ENCODE peak calls at places on chromosomes 11 and 22, in seven cellular contexts. One of them, this sample, is unnamed. For H3K4me1, the result is how much of the 10 kb centered on the place peaks cover.

GRCh38 chr11:115215694-115216615 is 288.3 kb downstream of the CADM1 start:
- DNase-seq in sigmoid colon: no peak
- DNase-seq in CD8-positive, alpha-beta T cell: no peak
- DNase-seq in colonic mucosa: no peak
- DNase-seq in pancreas: no peak
- DNase-seq in A549: peak
- DNase-seq in transverse colon: no peak
- DNase-seq in this sample: no peak

GRCh38 chr11:37286890-37287289 is 688.9 kb upstream of the RAG2 start:
- DNase-seq in A549: no peak
- DNase-seq in CD8-positive, alpha-beta T cell: no peak
- DNase-seq in sigmoid colon: no peak
- DNase-seq in transverse colon: no peak
- DNase-seq in pancreas: no peak
- DNase-seq in colonic mucosa: no peak
- DNase-seq in this sample: no peak

GRCh38 chr11:68266121-68266891 is 5.5 kb downstream of the C11orf24 start:
- DNase-seq in transverse colon: peak
- DNase-seq in pancreas: no peak
- DNase-seq in CD8-positive, alpha-beta T cell: no peak
- DNase-seq in colonic mucosa: no peak
- DNase-seq in A549: no peak
- DNase-seq in sigmoid colon: no peak
- DNase-seq in this sample: no peak

GRCh38 chr11:60932605-60933346 is 8.5 kb downstream of the TMEM132A start:
- DNase-seq in pancreas: no peak
- DNase-seq in CD8-positive, alpha-beta T cell: no peak
- DNase-seq in colonic mucosa: no peak
- DNase-seq in sigmoid colon: no peak
- DNase-seq in transverse colon: no peak
- DNase-seq in A549: no peak
- DNase-seq in this sample: no peak

GRCh38 chr22:38452373-38453064 is 2.5 kb downstream of the KCNJ4 start:
- DNase-seq in colonic mucosa: no peak
- DNase-seq in sigmoid colon: no peak
- DNase-seq in A549: no peak
- DNase-seq in pancreas: no peak
- DNase-seq in CD8-positive, alpha-beta T cell: no peak
- DNase-seq in transverse colon: no peak
- DNase-seq in this sample: peak

GRCh38 chr22:24482586-24482985 is 12.5 kb upstream of the UPB1 start:
- DNase-seq in transverse colon: no peak
- DNase-seq in CD8-positive, alpha-beta T cell: no peak
- DNase-seq in sigmoid colon: no peak
- DNase-seq in colonic mucosa: no peak
- DNase-seq in A549: no peak
- DNase-seq in pancreas: no peak
- DNase-seq in this sample: no peak

GRCh38 chr11:111947143-111947542 is 10.0 kb downstream of the DIXDC1 start:
- DNase-seq in transverse colon: no peak
- DNase-seq in colonic mucosa: no peak
- DNase-seq in CD8-positive, alpha-beta T cell: no peak
- DNase-seq in sigmoid colon: no peak
- DNase-seq in pancreas: no peak
- DNase-seq in A549: no peak
- DNase-seq in this sample: peak

GRCh38 chr22:23389271-23390071 is 190.6 kb downstream of the IGLL1 start:
- DNase-seq in colonic mucosa: no peak
- DNase-seq in sigmoid colon: peak
- DNase-seq in transverse colon: no peak
- DNase-seq in CD8-positive, alpha-beta T cell: no peak
- DNase-seq in A549: no peak
- DNase-seq in pancreas: no peak
- DNase-seq in this sample: no peak

GRCh38 chr22:41702763-41703162 is 3.5 kb downstream of the MEI1 start:
- DNase-seq in colonic mucosa: no peak
- DNase-seq in pancreas: no peak
- DNase-seq in CD8-positive, alpha-beta T cell: no peak
- DNase-seq in A549: no peak
- DNase-seq in transverse colon: no peak
- DNase-seq in sigmoid colon: no peak
- DNase-seq in this sample: no peak

GRCh38 chr11:25775608-25776007 is 556.3 kb upstream of the ANO3 start:
- DNase-seq in sigmoid colon: no peak
- DNase-seq in CD8-positive, alpha-beta T cell: no peak
- DNase-seq in colonic mucosa: no peak
- DNase-seq in A549: no peak
- DNase-seq in pancreas: no peak
- DNase-seq in transverse colon: no peak
- DNase-seq in this sample: no peak

DNA sequence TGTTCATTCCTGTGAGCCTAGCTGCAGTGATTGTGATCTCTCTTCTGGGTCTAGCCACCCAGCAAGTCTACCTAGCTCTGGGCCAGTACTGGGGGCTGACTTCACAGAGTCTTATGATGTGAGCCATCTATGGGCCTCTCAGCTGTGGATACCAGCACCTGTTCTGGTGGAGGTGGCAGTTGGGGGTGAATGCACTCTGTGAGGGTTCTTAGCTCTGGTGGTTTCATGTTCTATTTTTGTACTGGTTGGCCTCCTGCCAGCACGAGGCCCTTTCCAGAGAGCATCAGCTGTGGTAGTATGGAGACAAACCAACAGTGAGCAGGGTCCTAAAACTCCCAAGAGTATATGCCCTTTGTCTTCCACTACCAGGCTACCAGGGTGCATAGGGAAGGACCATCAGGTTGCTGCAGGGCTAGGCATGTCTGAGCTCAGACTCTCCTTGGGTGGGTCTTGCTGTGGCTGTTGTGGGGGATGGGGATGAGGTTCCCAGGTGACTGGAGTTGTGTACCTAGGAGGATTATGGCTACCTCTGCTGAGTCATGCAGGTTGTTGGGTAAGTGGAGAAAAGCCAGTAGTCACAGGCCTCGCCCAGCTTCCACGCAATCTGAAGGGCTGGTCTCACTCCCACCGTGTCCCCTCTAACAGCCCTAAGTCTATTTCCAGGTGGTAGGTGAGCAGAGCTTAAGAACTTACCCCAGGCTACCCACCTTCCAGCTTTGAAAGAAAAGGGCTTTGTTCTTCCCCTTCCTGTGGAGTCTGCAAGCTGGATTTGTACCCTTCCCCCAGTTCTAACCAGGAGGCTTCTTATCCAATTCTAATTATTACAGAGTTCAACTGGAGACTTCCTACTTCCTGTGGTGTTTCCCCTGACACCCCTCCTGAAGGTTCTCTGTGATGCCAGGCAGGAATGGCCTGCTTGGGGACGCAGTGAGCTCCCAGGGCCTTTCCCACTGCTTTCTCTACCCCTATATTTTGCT is 250.7 kb downstream of the LUZP2 start:
- DNase-seq in colonic mucosa: no peak
- DNase-seq in transverse colon: no peak
- DNase-seq in sigmoid colon: no peak
- DNase-seq in CD8-positive, alpha-beta T cell: no peak
- DNase-seq in A549: no peak
- DNase-seq in pancreas: no peak
- DNase-seq in this sample: no peak
- H3K4me1 ChIP-seq in colonic mucosa: under half
- H3K4me1 ChIP-seq in transverse colon: under half
- H3K4me1 ChIP-seq in sigmoid colon: under half
- H3K4me1 ChIP-seq in CD8-positive, alpha-beta T cell: under half
- H3K4me1 ChIP-seq in A549: under half
- H3K4me1 ChIP-seq in pancreas: under half
- H3K4me1 ChIP-seq in this sample: under half

GRCh38 chr11:12692238-12693074 is 18.2 kb downstream of the TEAD1 start:
- DNase-seq in CD8-positive, alpha-beta T cell: no peak
- DNase-seq in pancreas: peak
- DNase-seq in sigmoid colon: peak
- DNase-seq in A549: peak
- DNase-seq in colonic mucosa: peak
- DNase-seq in transverse colon: peak
- DNase-seq in this sample: peak

GRCh38 chr11:12693485-12694181 is 19.4 kb downstream of the TEAD1 start:
- DNase-seq in colonic mucosa: peak
- DNase-seq in pancreas: peak
- DNase-seq in CD8-positive, alpha-beta T cell: no peak
- DNase-seq in transverse colon: peak
- DNase-seq in A549: peak
- DNase-seq in sigmoid colon: peak
- DNase-seq in this sample: peak

GRCh38 chr11:12694182-12694531 is 19.9 kb downstream of the TEAD1 start:
- DNase-seq in pancreas: peak
- DNase-seq in transverse colon: peak
- DNase-seq in CD8-positive, alpha-beta T cell: no peak
- DNase-seq in A549: peak
- DNase-seq in sigmoid colon: no peak
- DNase-seq in colonic mucosa: peak
- DNase-seq in this sample: no peak

GRCh38 chr11:12691473-12691872 is 17.3 kb downstream of the TEAD1 start:
- DNase-seq in sigmoid colon: no peak
- DNase-seq in A549: no peak
- DNase-seq in pancreas: no peak
- DNase-seq in colonic mucosa: no peak
- DNase-seq in CD8-positive, alpha-beta T cell: no peak
- DNase-seq in transverse colon: no peak
- DNase-seq in this sample: no peak

DNA sequence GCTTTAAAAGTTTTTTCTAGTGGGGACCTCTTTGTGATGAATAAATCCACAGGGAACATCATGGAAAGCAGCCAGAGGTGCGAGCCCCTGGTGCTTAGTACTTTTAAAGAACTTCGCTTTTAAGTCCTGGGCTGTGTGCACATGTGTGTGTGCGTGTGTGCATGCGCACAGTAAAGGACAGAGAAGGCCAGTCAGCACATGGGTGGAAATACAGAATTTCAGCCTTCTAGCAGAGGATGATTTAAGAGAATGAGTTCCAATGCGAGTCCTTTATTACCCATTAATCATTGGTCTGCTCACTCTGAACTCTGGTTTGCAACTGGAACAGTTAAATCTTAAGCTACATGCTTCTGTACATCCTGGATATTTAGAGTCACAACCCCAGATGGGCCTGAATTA is 18.9 kb downstream of the TEAD1 start:
- DNase-seq in A549: peak
- DNase-seq in sigmoid colon: no peak
- DNase-seq in colonic mucosa: no peak
- DNase-seq in CD8-positive, alpha-beta T cell: no peak
- DNase-seq in pancreas: no peak
- DNase-seq in transverse colon: no peak
- DNase-seq in this sample: no peak
- H3K4me3 ChIP-seq in A549: peak
- H3K4me3 ChIP-seq in sigmoid colon: no peak
- H3K4me3 ChIP-seq in colonic mucosa: no peak
- H3K4me3 ChIP-seq in CD8-positive, alpha-beta T cell: no peak
- H3K4me3 ChIP-seq in pancreas: no peak
- H3K4me3 ChIP-seq in transverse colon: no peak
- H3K4me3 ChIP-seq in this sample: no peak

GRCh38 chr22:21839765-21840140 is 27.7 kb downstream of the MAPK1 start:
- DNase-seq in pancreas: no peak
- DNase-seq in sigmoid colon: no peak
- DNase-seq in transverse colon: no peak
- DNase-seq in A549: no peak
- DNase-seq in colonic mucosa: no peak
- DNase-seq in CD8-positive, alpha-beta T cell: no peak
- DNase-seq in this sample: no peak

GRCh38 chr22:21837184-21837979 is 30.1 kb downstream of the MAPK1 start:
- DNase-seq in colonic mucosa: no peak
- DNase-seq in sigmoid colon: no peak
- DNase-seq in transverse colon: no peak
- DNase-seq in pancreas: no peak
- DNase-seq in CD8-positive, alpha-beta T cell: no peak
- DNase-seq in A549: peak
- DNase-seq in this sample: no peak

GRCh38 chr22:21832291-21833290 is 34.9 kb downstream of the MAPK1 start:
- DNase-seq in pancreas: no peak
- DNase-seq in transverse colon: no peak
- DNase-seq in sigmoid colon: no peak
- DNase-seq in CD8-positive, alpha-beta T cell: no peak
- DNase-seq in A549: no peak
- DNase-seq in colonic mucosa: no peak
- DNase-seq in this sample: no peak

GRCh38 chr22:21835378-21835777 is 32.1 kb downstream of the MAPK1 start:
- DNase-seq in pancreas: no peak
- DNase-seq in sigmoid colon: no peak
- DNase-seq in A549: no peak
- DNase-seq in CD8-positive, alpha-beta T cell: no peak
- DNase-seq in colonic mucosa: no peak
- DNase-seq in transverse colon: no peak
- DNase-seq in this sample: no peak

DNA sequence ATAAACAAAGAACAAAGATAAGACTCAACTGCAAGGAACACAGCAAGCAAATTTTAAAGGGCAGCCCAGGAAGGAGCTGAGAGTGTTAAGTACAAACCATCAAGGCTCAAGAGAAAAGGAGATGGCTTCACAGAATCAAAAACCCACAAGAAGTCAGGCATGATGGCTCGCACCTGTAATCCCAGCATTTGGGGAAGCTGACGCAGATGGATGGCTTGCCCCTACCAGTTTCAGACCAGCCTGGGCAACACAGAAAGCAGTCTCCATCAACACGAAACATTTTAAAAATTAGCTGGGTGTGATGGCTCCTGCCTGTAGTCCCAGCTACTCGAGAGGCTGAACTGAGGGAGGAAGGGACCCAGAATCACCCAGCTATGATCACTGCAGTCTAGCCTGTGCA is 32.6 kb downstream of the MAPK1 start:
- DNase-seq in sigmoid colon: no peak
- DNase-seq in transverse colon: no peak
- DNase-seq in colonic mucosa: no peak
- DNase-seq in A549: no peak
- DNase-seq in pancreas: no peak
- DNase-seq in CD8-positive, alpha-beta T cell: no peak
- DNase-seq in this sample: no peak
- TF ChIP-seq CTCF in sigmoid colon: no peak
- TF ChIP-seq CTCF in transverse colon: no peak
- TF ChIP-seq CTCF in colonic mucosa: no peak
- TF ChIP-seq CTCF in A549: no peak
- TF ChIP-seq CTCF in pancreas: no peak
- TF ChIP-seq CTCF in CD8-positive, alpha-beta T cell: no peak
- TF ChIP-seq CTCF in this sample: no peak

GRCh38 chr11:11311169-11311568 is 41.9 kb downstream of the CSNK2A3 start:
- DNase-seq in pancreas: no peak
- DNase-seq in sigmoid colon: no peak
- DNase-seq in CD8-positive, alpha-beta T cell: no peak
- DNase-seq in colonic mucosa: no peak
- DNase-seq in transverse colon: no peak
- DNase-seq in A549: no peak
- DNase-seq in this sample: no peak

GRCh38 chr11:11308249-11308648 is 44.8 kb downstream of the CSNK2A3 start:
- DNase-seq in A549: no peak
- DNase-seq in sigmoid colon: no peak
- DNase-seq in CD8-positive, alpha-beta T cell: no peak
- DNase-seq in colonic mucosa: no peak
- DNase-seq in pancreas: no peak
- DNase-seq in transverse colon: no peak
- DNase-seq in this sample: no peak

GRCh38 chr11:11312738-11313137 is 40.3 kb downstream of the CSNK2A3 start:
- DNase-seq in sigmoid colon: no peak
- DNase-seq in colonic mucosa: no peak
- DNase-seq in transverse colon: no peak
- DNase-seq in A549: no peak
- DNase-seq in CD8-positive, alpha-beta T cell: no peak
- DNase-seq in pancreas: no peak
- DNase-seq in this sample: no peak

GRCh38 chr11:11306855-11307254 is 46.2 kb downstream of the CSNK2A3 start:
- DNase-seq in colonic mucosa: no peak
- DNase-seq in sigmoid colon: no peak
- DNase-seq in transverse colon: no peak
- DNase-seq in pancreas: no peak
- DNase-seq in A549: no peak
- DNase-seq in CD8-positive, alpha-beta T cell: no peak
- DNase-seq in this sample: no peak

GRCh38 chr11:11309906-11310305 is 43.1 kb downstream of the CSNK2A3 start:
- DNase-seq in A549: no peak
- DNase-seq in sigmoid colon: no peak
- DNase-seq in pancreas: no peak
- DNase-seq in CD8-positive, alpha-beta T cell: no peak
- DNase-seq in transverse colon: no peak
- DNase-seq in colonic mucosa: no peak
- DNase-seq in this sample: no peak
- H3K4me1 ChIP-seq in A549: under half
- H3K4me1 ChIP-seq in sigmoid colon: under half
- H3K4me1 ChIP-seq in pancreas: under half
- H3K4me1 ChIP-seq in CD8-positive, alpha-beta T cell: under half
- H3K4me1 ChIP-seq in transverse colon: under half
- H3K4me1 ChIP-seq in colonic mucosa: under half
- H3K4me1 ChIP-seq in this sample: under half

This sample was measured in right atrium auricular region.